ENCODE peak calls at places on chromosomes 2 and 18, in ten cellular contexts. X is SK-N-SH, I is ovary, U is suprapubic skin, F is stomach, R is sigmoid colon, S is H1, Y is upper lobe of left lung, M is GM12878, A is K562. Q is an unnamed sample.

GRCh38 chr18:59961086-59961485 is 61.3 kb downstream of the PMAIP1 start:
- DNase-seq in X (no peak), I (no peak), U (no peak), F (no peak), R (no peak), S (no peak), Y (no peak), M (no peak), A (no peak), Q (peak; percentile 12)

GRCh38 chr2:236988690-236989639 is 96.7 kb upstream of the COPS8 start:
- DNase-seq in X (no peak), I (peak; percentile 47), U (peak; percentile 91), F (peak; percentile 74), R (peak; percentile 95), S (no peak), Y (peak; percentile 56), M (no peak), A (no peak), Q (peak; percentile 43)

GRCh38 chr2:42167458-42167857 is 1.7 kb upstream of the EML4 start:
- DNase-seq in X (no peak), I (no peak), U (no peak), F (no peak), R (no peak), S (no peak), Y (no peak), M (no peak), A (no peak), Q (no peak)

GRCh38 chr2:239257511-239257937 is 143.3 kb downstream of the HDAC4 start:
- DNase-seq in X (no peak), I (no peak), U (no peak), F (no peak), R (peak; percentile 62), S (no peak), Y (no peak), M (no peak), A (peak; percentile 58), Q (no peak)

GRCh38 chr2:95700554-95700953 is 108.8 kb downstream of the TRIM43 start:
- DNase-seq in X (no peak), I (no peak), U (no peak), F (no peak), R (no peak), S (no peak), Y (no peak), M (no peak), A (no peak), Q (no peak)

GRCh38 chr18:68679531-68679930 is 35.4 kb downstream of the TMX3 start:
- DNase-seq in X (no peak), I (no peak), U (no peak), F (no peak), R (no peak), S (no peak), Y (no peak), M (no peak), A (no peak), Q (no peak)

GRCh38 chr2:240918258-240919091 is 12.3 kb downstream of the CROCC2 start:
- DNase-seq in X (peak; percentile 18), I (peak; percentile 34), U (peak; percentile 79), F (no peak), R (peak; percentile 51), S (peak; percentile 45), Y (peak; percentile 70), M (no peak), A (no peak), Q (peak; percentile 3)

GRCh38 chr2:133561045-133561852 is 7.0 kb downstream of the NCKAP5 start:
- DNase-seq in X (peak; percentile 41), I (no peak), U (no peak), F (no peak), R (no peak), S (no peak), Y (no peak), M (no peak), A (no peak), Q (no peak)

GRCh38 chr2:99198103-99198841 is 17.3 kb downstream of the MRPL30 start:
- DNase-seq in X (no peak), I (no peak), U (no peak), F (no peak), R (no peak), S (no peak), Y (no peak), M (no peak), A (no peak), Q (peak; percentile 34)

GRCh38 chr2:99200232-99200631 is 19.2 kb downstream of the MRPL30 start:
- DNase-seq in X (no peak), I (no peak), U (no peak), F (no peak), R (no peak), S (no peak), Y (no peak), M (no peak), A (no peak), Q (no peak)

GRCh38 chr2:99205491-99205890 is 24.5 kb downstream of the MRPL30 start:
- DNase-seq in X (no peak), I (no peak), U (no peak), F (no peak), R (no peak), S (peak; percentile 49), Y (no peak), M (no peak), A (no peak), Q (no peak)

GRCh38 chr2:99201959-99202678 is 21.1 kb downstream of the MRPL30 start:
- DNase-seq in X (no peak), I (no peak), U (no peak), F (no peak), R (no peak), S (no peak), Y (no peak), M (no peak), A (peak; percentile 23), Q (no peak)
- TF ChIP-seq CTCF in X (peak; percentile 16), I (no peak), U (no peak), F (no peak), R (no peak), S (peak; percentile 13), Y (no peak), M (no peak), A (no peak), Q (no peak)

DNA sequence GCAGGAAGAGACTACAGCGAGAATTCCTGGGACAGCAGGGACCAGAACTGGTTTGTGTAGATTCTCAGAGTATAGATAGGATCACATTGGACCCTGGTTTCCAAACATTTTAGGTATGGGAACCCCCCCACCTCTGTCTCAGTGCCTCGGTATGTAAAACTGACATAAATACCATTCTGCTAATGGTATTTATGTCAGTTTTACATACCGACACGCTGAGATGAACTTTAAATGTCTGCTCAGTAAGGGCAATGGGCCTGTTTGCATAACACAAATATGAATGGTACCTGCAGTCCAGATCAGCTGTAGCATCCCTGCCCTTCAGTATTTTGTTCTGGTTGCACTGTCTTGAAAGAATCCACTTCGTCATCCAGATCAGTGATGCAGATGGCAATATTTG is 73.2 kb downstream of the WDSUB1 start:
- DNase-seq in X (no peak), I (no peak), U (no peak), F (no peak), R (no peak), S (no peak), Y (no peak), M (no peak), A (no peak), Q (no peak)
- H3K27me3 ChIP-seq in X (no peaks in the 10 kb centered on the region), I (no peaks in the 10 kb centered on the region), U (no peaks in the 10 kb centered on the region), F (no peaks in the 10 kb centered on the region), R (no peaks in the 10 kb centered on the region), S (peaks cover 73% of the 10 kb centered on the region), Y (no peaks in the 10 kb centered on the region), M (no peaks in the 10 kb centered on the region), A (peaks cover 73% of the 10 kb centered on the region), Q (no peaks in the 10 kb centered on the region)

GRCh38 chr2:158818511-158818910 is 23.4 kb downstream of the DAPL1 start:
- DNase-seq in X (no peak), I (no peak), U (no peak), F (peak; percentile 31), R (no peak), S (no peak), Y (no peak), M (no peak), A (no peak), Q (no peak)

GRCh38 chr2:158815650-158816049 is 20.5 kb downstream of the DAPL1 start:
- DNase-seq in X (no peak), I (no peak), U (no peak), F (no peak), R (no peak), S (no peak), Y (no peak), M (no peak), A (no peak), Q (no peak)

GRCh38 chr2:158816797-158817196 is 21.7 kb downstream of the DAPL1 start:
- DNase-seq in X (peak; percentile 31), I (no peak), U (no peak), F (no peak), R (no peak), S (no peak), Y (no peak), M (no peak), A (no peak), Q (no peak)

GRCh38 chr2:158815166-158815565 is 20.0 kb downstream of the DAPL1 start:
- DNase-seq in X (no peak), I (no peak), U (no peak), F (no peak), R (no peak), S (no peak), Y (no peak), M (no peak), A (no peak), Q (no peak)

DNA sequence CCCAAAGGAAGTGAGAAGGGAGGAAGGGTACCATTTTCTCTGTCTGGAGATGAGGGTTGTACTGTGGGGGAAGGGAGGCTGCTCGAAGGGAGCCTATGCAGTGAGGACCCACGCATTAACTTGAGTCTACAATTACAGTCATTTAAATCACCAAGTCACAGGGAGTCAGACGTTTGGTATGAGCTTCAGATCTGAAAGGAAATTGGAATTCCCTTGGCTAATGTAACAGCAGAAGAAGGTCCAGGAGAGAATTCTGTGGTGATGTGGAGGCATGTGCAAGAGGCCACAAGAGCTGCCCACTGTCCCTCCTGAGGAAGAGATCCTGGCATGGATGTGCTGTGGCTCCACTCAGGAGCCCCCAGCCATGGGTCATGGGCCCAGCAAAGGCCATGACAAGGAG is 22.5 kb downstream of the DAPL1 start:
- DNase-seq in X (no peak), I (no peak), U (no peak), F (no peak), R (no peak), S (no peak), Y (no peak), M (no peak), A (no peak), Q (no peak)
- TF ChIP-seq EP300 in X (no peak), I (no peak), U (no peak), F (no peak), R (no peak), S (no peak), Y (no peak), M (no peak), A (no peak), Q (no peak)

DNA sequence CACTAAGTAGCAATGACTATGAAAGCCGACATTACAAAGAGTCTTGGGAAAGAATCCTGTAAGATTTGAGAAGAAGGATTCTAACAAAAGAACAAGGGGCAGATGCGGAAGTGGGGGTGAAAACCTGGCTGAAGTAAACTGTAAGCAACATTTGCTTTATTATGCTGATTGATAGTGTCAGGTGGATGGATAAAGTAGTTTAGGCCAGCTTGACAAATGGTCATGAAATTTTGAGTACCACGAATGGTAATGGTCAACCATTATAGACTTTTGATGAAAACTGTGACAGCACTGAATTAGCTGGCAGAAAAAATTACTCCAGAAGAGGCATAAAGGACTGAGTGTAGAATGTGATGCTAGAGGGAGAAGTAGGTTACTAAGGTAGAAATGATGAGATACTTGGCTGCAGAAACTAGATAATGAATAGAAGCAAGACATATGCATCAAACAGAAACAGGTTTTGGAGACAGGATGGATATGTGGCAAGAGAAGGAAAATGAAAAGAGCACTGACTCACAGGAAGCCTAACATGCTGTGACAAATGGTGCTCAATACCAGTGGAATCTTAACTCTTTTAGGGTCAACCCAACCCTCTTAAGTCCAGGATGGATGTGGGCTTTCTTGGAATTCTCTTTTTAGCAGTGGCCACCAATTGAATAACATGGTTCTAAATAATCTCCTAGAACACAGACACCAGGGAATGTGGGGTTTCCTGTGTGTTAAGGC is 6.8 kb downstream of the THUMPD2 start:
- DNase-seq in X (no peak), I (no peak), U (no peak), F (no peak), R (no peak), S (no peak), Y (no peak), M (no peak), A (no peak), Q (no peak)
- TF ChIP-seq CTCF in X (no peak), I (no peak), U (no peak), F (no peak), R (no peak), S (no peak), Y (no peak), M (no peak), A (no peak), Q (no peak)

Q was measured in transverse colon.